ENCODE peak calls at places on chromosome X, in eight cellular contexts. O is upper lobe of right lung, K is body of pancreas, A is H9, Q is HepG2, N is colonic mucosa, M is neural progenitor cell, I is choroid plexus epithelial cell. Y is an unnamed sample.

GRCh38 chrX:111568356-111568755 is 56.9 kb downstream of the SERTM2 start:
- DNase-seq in N (no peak), M (peak; percentile 59), Q (peak; percentile 0), A (peak; percentile 72), K (peak; percentile 6), I (peak; percentile 54), O (no peak), Y (no peak)

GRCh38 chrX:77930581-77930980 is 20.1 kb downstream of the ATP7A start:
- DNase-seq in N (no peak), A (no peak), O (no peak), I (no peak), M (no peak), Q (no peak), K (no peak), Y (no peak)

GRCh38 chrX:67917412-67918010 is 373.7 kb downstream of the AR start:
- DNase-seq in K (no peak), Q (no peak), M (no peak), A (no peak), I (no peak), O (no peak), N (no peak), Y (no peak)

GRCh38 chrX:2439613-2440012 is 61.2 kb downstream of the DHRSX start:
- DNase-seq in M (no peak), Q (no peak), O (no peak), I (no peak), N (no peak), K (no peak), A (no peak), Y (no peak)

GRCh38 chrX:24682739-24683432 is 10.8 kb upstream of the POLA1 start:
- DNase-seq in Q (no peak), M (no peak), O (no peak), K (no peak), N (no peak), I (no peak), A (no peak), Y (no peak)

GRCh38 chrX:48938721-48939416 is 18.5 kb downstream of the OTUD5 start:
- DNase-seq in A (no peak), O (no peak), M (no peak), Q (no peak), N (no peak), K (no peak), I (no peak), Y (no peak)

GRCh38 chrX:27675493-27675892 is 85.3 kb downstream of the DCAF8L2 start:
- DNase-seq in K (no peak), N (no peak), O (no peak), I (peak; percentile 86), Q (no peak), M (no peak), A (no peak), Y (no peak)

GRCh38 chrX:134711135-134711941 is 53.1 kb upstream of the PLAC1 start:
- DNase-seq in M (no peak), O (no peak), A (no peak), I (no peak), K (no peak), N (no peak), Q (no peak), Y (no peak)

GRCh38 chrX:50680990-50681389 is 133.0 kb downstream of the SHROOM4 start:
- DNase-seq in A (no peak), M (peak; percentile 12), O (no peak), N (no peak), K (no peak), I (peak; percentile 23), Q (no peak), Y (no peak)

GRCh38 chrX:137926090-137926489 is 360.2 kb downstream of the ZIC3 start:
- DNase-seq in A (no peak), O (no peak), N (no peak), K (no peak), I (peak; percentile 19), M (peak; percentile 47), Q (no peak), Y (no peak)
- TF ChIP-seq CTCF in A (peak; percentile 74), O (no peak), N (no peak), K (no peak), I (peak; percentile 37), M (peak; percentile 68), Q (peak; percentile 14), Y (peak; percentile 71)

GRCh38 chrX:132948648-132949260 is 9.7 kb downstream of the HS6ST2 start:
- DNase-seq in A (no peak), Q (no peak), I (no peak), K (no peak), M (peak; percentile 51), N (no peak), O (no peak), Y (no peak)
- TF ChIP-seq CTCF in A (peak; percentile 85), Q (no peak), I (peak; percentile 31), K (no peak), M (peak; percentile 64), N (no peak), O (peak; percentile 17), Y (peak; percentile 72)

GRCh38 chrX:127606590-127606989 is 445.6 kb downstream of the ACTRT1 start:
- DNase-seq in N (no peak), K (no peak), O (no peak), I (no peak), M (no peak), A (no peak), Q (no peak), Y (no peak)
- TF ChIP-seq CTCF in N (no peak), K (no peak), O (no peak), I (no peak), M (no peak), A (no peak), Q (no peak), Y (no peak)

GRCh38 chrX:34365482-34365881 is 233.4 kb upstream of the FAM47A start:
- DNase-seq in O (no peak), I (peak; percentile 57), Q (no peak), N (no peak), A (no peak), K (no peak), M (peak; percentile 45), Y (no peak)
- TF ChIP-seq CTCF in O (peak; percentile 33), I (peak; percentile 53), Q (no peak), N (no peak), A (peak; percentile 73), K (no peak), M (peak; percentile 72), Y (peak; percentile 76)

GRCh38 chrX:19827088-19827487 is 60.3 kb downstream of the SH3KBP1 start:
- DNase-seq in Q (no peak), N (no peak), M (no peak), I (no peak), K (no peak), O (no peak), A (no peak), Y (no peak)
- TF ChIP-seq CTCF in Q (no peak), N (no peak), M (no peak), I (no peak), K (no peak), O (no peak), A (no peak), Y (no peak)

DNA sequence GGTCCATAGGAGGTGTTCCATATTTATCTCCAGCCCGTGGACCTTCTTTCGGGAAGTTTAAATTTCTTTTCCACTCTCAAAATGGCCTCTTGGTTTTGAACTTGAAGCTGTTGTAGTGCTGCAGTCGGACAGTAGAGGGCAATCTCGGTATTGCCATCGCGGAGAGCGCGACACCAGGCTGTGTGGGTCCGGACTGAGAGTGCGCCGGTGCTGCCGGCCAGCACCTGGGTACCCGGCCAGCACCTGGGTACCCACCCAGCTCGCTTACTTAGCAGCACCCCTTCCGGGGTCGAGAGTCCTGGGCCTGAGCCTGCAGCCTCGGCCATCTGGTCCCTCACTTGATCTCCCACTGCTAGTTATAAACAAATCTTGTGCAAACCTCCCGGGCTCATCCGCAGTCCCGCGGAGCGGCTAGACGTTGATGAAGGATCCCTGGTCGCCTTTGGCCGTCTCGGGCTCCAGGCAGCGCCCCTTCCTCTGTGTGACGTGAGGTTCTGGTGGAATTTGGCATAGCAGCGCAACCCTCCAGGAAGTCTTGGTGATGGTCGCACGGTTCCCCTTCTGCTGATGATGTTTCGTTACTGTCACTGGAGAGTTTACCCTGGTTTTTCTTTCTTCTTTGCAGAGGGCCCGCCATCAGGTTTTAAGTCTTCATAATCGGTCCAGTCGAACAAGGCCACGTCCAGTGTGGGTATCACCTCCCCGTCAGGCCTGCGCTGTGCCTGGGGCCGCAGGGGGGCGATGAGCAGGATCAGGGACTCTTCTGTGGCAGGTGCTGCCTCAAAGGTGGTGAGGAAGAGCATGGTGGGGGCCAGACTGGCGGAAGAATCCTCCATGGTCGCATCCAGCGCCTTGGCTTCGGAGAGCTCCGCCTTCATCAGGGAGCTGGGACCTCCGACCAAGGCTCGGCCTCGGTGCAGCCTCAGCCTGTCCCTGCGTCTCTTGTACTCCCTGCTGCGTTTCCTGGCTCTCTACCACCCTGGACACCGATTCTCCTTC is 17.8 kb downstream of the FAM9A start:
- DNase-seq in N (peak; percentile 38), O (no peak), I (peak; percentile 12), K (peak; percentile 38), Q (peak; percentile 6), M (peak; percentile 8), A (peak; percentile 72), Y (no peak)
- TF ChIP-seq CTCF in N (no peak), O (peak; percentile 39), I (peak; percentile 44), K (peak; percentile 38), Q (peak; percentile 66), M (peak; percentile 46), A (peak; percentile 69), Y (peak; percentile 45)

GRCh38 chrX:119698835-119699234 is 5.9 kb upstream of the SEPTIN6 start:
- DNase-seq in Q (peak; percentile 41), I (peak; percentile 86), A (peak; percentile 36), O (no peak), N (no peak), K (peak; percentile 27), M (peak; percentile 82), Y (no peak)
- TF ChIP-seq CTCF in Q (peak; percentile 59), I (peak; percentile 69), A (peak; percentile 66), O (peak; percentile 55), N (peak; percentile 49), K (peak; percentile 18), M (peak; percentile 64), Y (peak; percentile 72)

GRCh38 chrX:53357799-53358530 is 64.5 kb downstream of the SMC1A start:
- DNase-seq in Q (no peak), I (peak; percentile 72), O (no peak), N (no peak), A (peak; percentile 37), M (peak; percentile 49), K (peak; percentile 2), Y (no peak)
- TF ChIP-seq CTCF in Q (no peak), I (no peak), O (no peak), N (no peak), A (no peak), M (no peak), K (no peak), Y (no peak)

GRCh38 chrX:145405012-145405411 is 157.7 kb downstream of the SPANXN1 start:
- DNase-seq in A (no peak), Q (peak; percentile 1), I (peak; percentile 13), M (peak; percentile 38), O (no peak), K (peak; percentile 15), N (peak; percentile 23), Y (no peak)
- TF ChIP-seq CTCF in A (peak; percentile 73), Q (no peak), I (peak; percentile 44), M (peak; percentile 70), O (peak; percentile 48), K (peak; percentile 49), N (peak; percentile 54), Y (peak; percentile 83)